ENCODE peak calls at places on chromosomes 6 and 20, in seven cellular contexts. T is pancreas, K is heart right ventricle, D is body of pancreas, U is hepatocyte, H is cardiac muscle cell, A is heart left ventricle. I is an unnamed sample.

GRCh38 chr20:21019468-21019830 is 86.7 kb downstream of the LINC00237 start:
- DNase-seq in T (no peak), K (no peak), D (no peak), U (no peak), H (no peak), A (no peak), I (no peak)

GRCh38 chr20:61340157-61340556 is 88.1 kb downstream of the CDH4 start:
- DNase-seq in T (no peak), K (no peak), D (no peak), U (no peak), H (peak), A (no peak), I (no peak)

GRCh38 chr6:159701413-159701999 is 8.5 kb upstream of the SOD2 start:
- DNase-seq in T (no peak), K (no peak), D (peak), U (peak), H (no peak), A (no peak), I (no peak)

GRCh38 chr20:41534170-41534569 is 84.0 kb downstream of the CHD6 start:
- DNase-seq in T (no peak), K (no peak), D (no peak), U (no peak), H (no peak), A (no peak), I (no peak)

GRCh38 chr6:14984454-14984853 is 261.4 kb upstream of the JARID2 start:
- DNase-seq in T (no peak), K (no peak), D (peak), U (peak), H (peak), A (no peak), I (peak)

GRCh38 chr6:90233994-90234393 is 62.6 kb downstream of the BACH2 start:
- DNase-seq in T (no peak), K (no peak), D (no peak), U (no peak), H (no peak), A (no peak), I (peak)

GRCh38 chr6:27503436-27504030 is 30.6 kb upstream of the ZNF184 start:
- DNase-seq in T (peak), K (peak), D (peak), U (peak), H (peak), A (peak), I (peak)

GRCh38 chr6:33623895-33624381 is 2.8 kb downstream of the ITPR3 start:
- DNase-seq in T (no peak), K (no peak), D (no peak), U (no peak), H (no peak), A (no peak), I (peak)

GRCh38 chr6:163387317-163387716 is 27.2 kb upstream of the QKI start:
- DNase-seq in T (no peak), K (no peak), D (no peak), U (no peak), H (no peak), A (no peak), I (no peak)

GRCh38 chr20:1782181-1782580 is 113.0 kb upstream of the SIRPA start:
- DNase-seq in T (no peak), K (no peak), D (no peak), U (no peak), H (no peak), A (no peak), I (no peak)

GRCh38 chr6:31905041-31905440 is 3.2 kb upstream of the ZBTB12 start:
- DNase-seq in T (no peak), K (no peak), D (no peak), U (no peak), H (no peak), A (no peak), I (no peak)

GRCh38 chr6:12504325-12504966 is 212.1 kb upstream of the PHACTR1 start:
- DNase-seq in T (no peak), K (no peak), D (peak), U (peak), H (no peak), A (no peak), I (peak)

GRCh38 chr6:439681-440167 is 48.2 kb downstream of the IRF4 start:
- DNase-seq in T (no peak), K (no peak), D (no peak), U (no peak), H (no peak), A (peak), I (no peak)

GRCh38 chr20:11170565-11170964 is 496.8 kb upstream of the JAG1 start:
- DNase-seq in T (no peak), K (no peak), D (no peak), U (no peak), H (no peak), A (no peak), I (no peak)

GRCh38 chr20:18983796-18984195 is 170.2 kb downstream of the SCP2D1 start:
- DNase-seq in T (peak), K (no peak), D (peak), U (no peak), H (no peak), A (no peak), I (no peak)

GRCh38 chr6:32953775-32954174 is 878 bp upstream of the HLA-DMA start:
- DNase-seq in T (no peak), K (no peak), D (no peak), U (no peak), H (no peak), A (no peak), I (no peak)

GRCh38 chr6:166565084-166565651 is 21.3 kb downstream of the RAMACL start:
- DNase-seq in T (no peak), K (peak), D (no peak), U (no peak), H (peak), A (peak), I (no peak)

GRCh38 chr20:63978319-63979220 is 872 bp downstream of the SAMD10 start:
- DNase-seq in T (peak), K (peak), D (peak), U (peak), H (peak), A (peak), I (peak)

GRCh38 chr6:90444125-90444745 is 142.6 kb downstream of the MAP3K7 start:
- DNase-seq in T (no peak), K (no peak), D (no peak), U (no peak), H (peak), A (no peak), I (no peak)

GRCh38 chr20:62984666-62985065 is 22.1 kb downstream of the BHLHE23 start:
- DNase-seq in T (no peak), K (no peak), D (no peak), U (no peak), H (no peak), A (no peak), I (no peak)

GRCh38 chr6:3618300-3619041 is 133.0 kb downstream of the PXDC1 start:
- DNase-seq in T (no peak), K (no peak), D (no peak), U (no peak), H (no peak), A (no peak), I (no peak)

GRCh38 chr20:19251958-19252669 is 39.7 kb downstream of the SLC24A3 start:
- DNase-seq in T (no peak), K (no peak), D (no peak), U (no peak), H (no peak), A (no peak), I (no peak)

GRCh38 chr6:127586372-127586771 is 9.4 kb downstream of the C6orf58 start:
- DNase-seq in T (no peak), K (no peak), D (no peak), U (peak), H (no peak), A (no peak), I (no peak)

GRCh38 chr6:45686841-45687569 is 309.3 kb upstream of the SUPT3H start:
- DNase-seq in T (no peak), K (no peak), D (no peak), U (no peak), H (no peak), A (no peak), I (no peak)

GRCh38 chr6:106710580-106710979 is 81.2 kb downstream of the QRSL1 start:
- DNase-seq in T (no peak), K (no peak), D (no peak), U (no peak), H (no peak), A (no peak), I (no peak)

GRCh38 chr6:35727935-35728662 is 8.7 kb upstream of the ARMC12 start:
- DNase-seq in T (peak), K (peak), D (peak), U (peak), H (peak), A (peak), I (peak)
- TF ChIP-seq CTCF in T (no peak), K (no peak), D (no peak), U (no peak), H (peak), A (no peak), I (no peak)

GRCh38 chr20:47501117-47501482 is 587 bp upstream of the NCOA3 start:
- DNase-seq in T (no peak), K (no peak), D (no peak), U (no peak), H (no peak), A (no peak), I (no peak)
- H3K27ac ChIP-seq in T (peak), K (peak), D (peak), U (peak), H (peak), A (peak), I (peak)

DNA sequence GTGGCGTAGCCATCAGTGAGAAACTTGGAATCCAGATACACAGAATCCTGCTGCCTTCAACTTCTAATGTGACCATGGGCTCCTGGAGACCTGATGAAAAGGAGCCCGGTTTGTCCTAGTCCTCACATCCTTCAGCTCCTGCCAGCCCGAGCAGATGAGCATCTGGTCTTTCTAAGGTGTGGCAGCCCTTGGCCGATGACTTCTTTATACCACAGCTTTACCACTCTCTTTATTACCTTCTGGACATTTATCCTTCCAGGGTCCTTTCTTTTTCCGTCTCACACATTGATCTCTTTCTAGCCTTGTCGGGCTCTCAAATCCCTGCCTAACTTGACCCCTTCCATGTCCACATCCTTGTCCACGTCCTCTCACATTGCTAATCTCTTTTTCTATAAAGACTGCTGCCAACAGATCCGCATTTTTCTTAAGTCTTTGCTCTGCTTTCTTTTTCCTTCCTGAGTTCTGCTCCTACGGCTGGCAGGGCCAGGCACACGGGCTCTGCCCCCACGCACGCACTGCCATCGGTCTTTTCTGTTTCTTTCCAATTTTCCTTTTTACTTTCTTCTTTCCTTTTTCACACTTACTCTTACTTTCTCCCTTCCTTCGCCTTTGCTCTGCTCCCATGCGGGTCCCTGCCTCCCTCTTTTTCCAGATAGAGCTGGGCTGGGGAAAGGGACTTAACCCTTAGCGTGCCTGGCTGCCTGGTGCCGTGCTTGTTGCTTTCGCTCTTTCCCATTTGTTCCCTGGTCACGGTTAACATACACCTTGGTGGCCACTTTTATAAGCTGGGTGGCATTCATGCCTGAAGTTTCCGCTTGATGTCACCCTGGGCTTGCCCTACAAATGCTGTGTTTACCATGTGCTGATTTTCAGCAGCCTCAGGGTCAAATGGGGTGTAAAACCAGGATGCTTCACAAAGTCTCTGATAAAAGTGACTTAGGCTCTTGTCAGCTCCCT is 9.4 kb upstream of the GMPR start:
- DNase-seq in T (no peak), K (no peak), D (peak), U (peak), H (no peak), A (no peak), I (peak)
- TF ChIP-seq CTCF in T (no peak), K (no peak), D (no peak), U (peak), H (no peak), A (peak), I (no peak)

GRCh38 chr6:43359831-43360230 is 9.6 kb downstream of the ZNF318 start:
- DNase-seq in T (no peak), K (no peak), D (no peak), U (no peak), H (no peak), A (no peak), I (no peak)

GRCh38 chr6:43361269-43361668 is 8.2 kb downstream of the ZNF318 start:
- DNase-seq in T (no peak), K (no peak), D (no peak), U (no peak), H (no peak), A (no peak), I (no peak)

GRCh38 chr6:43355862-43356590 is 13.4 kb downstream of the ZNF318 start:
- DNase-seq in T (no peak), K (no peak), D (no peak), U (peak), H (peak), A (no peak), I (peak)

DNA sequence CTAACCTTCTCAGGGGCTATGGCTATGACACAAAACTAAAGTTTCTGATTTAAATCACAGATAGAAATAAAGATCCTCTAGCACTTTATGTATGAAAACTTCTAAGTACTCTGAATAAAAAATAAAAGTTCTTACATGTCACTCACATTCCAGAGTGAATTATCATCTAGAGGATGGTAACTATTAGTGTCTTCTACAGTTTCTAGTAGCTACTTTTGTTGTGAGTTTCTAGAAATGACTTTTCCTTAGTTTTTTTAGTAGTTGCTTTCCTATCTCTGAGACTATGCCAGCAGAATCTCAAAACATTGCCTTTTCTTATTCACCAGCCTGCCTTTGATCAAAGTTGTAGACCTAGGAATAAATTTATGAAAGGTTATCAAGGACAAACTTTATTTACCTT is 10.1 kb downstream of the ZNF318 start:
- DNase-seq in T (no peak), K (no peak), D (no peak), U (no peak), H (no peak), A (no peak), I (no peak)
- H3K27ac ChIP-seq in T (no peak), K (no peak), D (no peak), U (no peak), H (no peak), A (no peak), I (no peak)

GRCh38 chr6:169521825-169522224 is 180.0 kb downstream of the WDR27 start:
- DNase-seq in T (no peak), K (no peak), D (no peak), U (no peak), H (no peak), A (no peak), I (no peak)

DNA sequence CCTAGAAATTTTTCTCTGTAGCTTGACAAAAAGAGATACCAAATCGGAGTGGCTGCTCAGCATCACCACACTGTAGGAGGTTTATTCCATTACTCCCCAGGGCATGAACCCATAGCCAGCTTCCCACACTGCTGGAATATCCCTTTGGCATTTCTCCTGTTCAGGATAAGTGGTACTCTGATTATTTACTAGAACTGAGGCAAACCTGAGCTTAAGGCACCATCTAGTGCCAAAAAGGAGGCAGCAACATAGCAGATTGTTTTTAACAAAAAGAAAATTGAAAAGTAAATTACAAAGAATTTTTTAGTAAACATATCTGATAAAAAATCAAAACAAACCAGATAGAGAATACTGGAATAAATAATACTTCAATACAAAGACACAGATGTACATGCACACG is 181.7 kb downstream of the WDR27 start:
- DNase-seq in T (no peak), K (no peak), D (no peak), U (no peak), H (no peak), A (no peak), I (no peak)
- TF ChIP-seq CTCF in T (no peak), K (no peak), D (no peak), U (peak), H (peak), A (no peak), I (no peak)

DNA sequence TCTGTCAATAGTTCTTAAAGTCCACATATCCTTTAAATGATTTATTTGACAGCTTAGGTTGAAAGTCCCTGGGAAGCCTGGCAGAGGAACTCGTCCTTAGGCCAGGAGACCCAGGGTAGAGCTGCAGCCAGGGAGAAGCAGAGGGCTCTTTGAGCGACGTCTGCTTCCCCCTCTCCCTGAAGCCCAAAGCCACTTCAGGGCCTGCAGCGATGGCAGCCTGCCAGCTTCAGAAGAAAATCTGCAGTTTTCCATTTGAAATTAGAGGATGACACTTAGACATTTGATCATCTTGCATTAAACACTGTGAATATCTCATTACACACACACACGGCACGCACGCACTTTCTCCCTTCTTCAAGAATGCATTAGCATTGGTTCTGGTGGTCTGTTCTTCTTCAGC is 96.5 kb downstream of the PLEKHG1 start:
- DNase-seq in T (no peak), K (no peak), D (no peak), U (no peak), H (peak), A (no peak), I (no peak)
- H3K27ac ChIP-seq in T (no peak), K (no peak), D (no peak), U (peak), H (peak), A (no peak), I (no peak)

I was measured in transverse colon.